ENCODE peak calls at places on chromosomes 12 and 14, in nine cellular contexts. One of them, this sample, is unnamed.

GRCh38 chr12:82651489-82651888 is 35.2 kb upstream of the TMTC2 start:
- DNase-seq in HEK293T: no peak
- DNase-seq in NCI-H2081 treated with DMSO at 0.1 percent for 48 hours: no peak
- DNase-seq in amniotic epithelial cell: no peak
- DNase-seq in adipocyte: no peak
- DNase-seq in T-cell: no peak
- DNase-seq in CD8-positive, alpha-beta T cell: no peak
- DNase-seq in COR-L47: no peak
- DNase-seq in ELR: no peak
- DNase-seq in this sample: no peak

GRCh38 chr12:100031821-100032220 is 47.1 kb upstream of the ANKS1B start:
- DNase-seq in HEK293T: no peak
- DNase-seq in NCI-H2081 treated with DMSO at 0.1 percent for 48 hours: no peak
- DNase-seq in amniotic epithelial cell: no peak
- DNase-seq in adipocyte: peak
- DNase-seq in T-cell: no peak
- DNase-seq in CD8-positive, alpha-beta T cell: no peak
- DNase-seq in COR-L47: no peak
- DNase-seq in ELR: no peak
- DNase-seq in this sample: no peak

GRCh38 chr12:96047621-96048211 is 12.3 kb upstream of the LTA4H start:
- DNase-seq in HEK293T: no peak
- DNase-seq in NCI-H2081 treated with DMSO at 0.1 percent for 48 hours: peak
- DNase-seq in amniotic epithelial cell: peak
- DNase-seq in adipocyte: peak
- DNase-seq in T-cell: no peak
- DNase-seq in CD8-positive, alpha-beta T cell: no peak
- DNase-seq in COR-L47: peak
- DNase-seq in ELR: peak
- DNase-seq in this sample: no peak

GRCh38 chr12:6778571-6779550 is 6.5 kb downstream of the LAG3 start:
- DNase-seq in HEK293T: peak
- DNase-seq in NCI-H2081 treated with DMSO at 0.1 percent for 48 hours: peak
- DNase-seq in amniotic epithelial cell: peak
- DNase-seq in adipocyte: peak
- DNase-seq in T-cell: peak
- DNase-seq in CD8-positive, alpha-beta T cell: peak
- DNase-seq in COR-L47: peak
- DNase-seq in ELR: peak
- DNase-seq in this sample: peak

GRCh38 chr12:93853698-93854478 is 176.7 kb downstream of the CRADD start:
- DNase-seq in HEK293T: no peak
- DNase-seq in NCI-H2081 treated with DMSO at 0.1 percent for 48 hours: no peak
- DNase-seq in amniotic epithelial cell: no peak
- DNase-seq in adipocyte: no peak
- DNase-seq in T-cell: no peak
- DNase-seq in CD8-positive, alpha-beta T cell: no peak
- DNase-seq in COR-L47: no peak
- DNase-seq in ELR: no peak
- DNase-seq in this sample: no peak

GRCh38 chr12:3152892-3153291 is 75.7 kb downstream of the TSPAN9 start:
- DNase-seq in HEK293T: no peak
- DNase-seq in NCI-H2081 treated with DMSO at 0.1 percent for 48 hours: no peak
- DNase-seq in amniotic epithelial cell: no peak
- DNase-seq in adipocyte: no peak
- DNase-seq in T-cell: no peak
- DNase-seq in CD8-positive, alpha-beta T cell: no peak
- DNase-seq in COR-L47: no peak
- DNase-seq in ELR: no peak
- DNase-seq in this sample: no peak

GRCh38 chr12:5587701-5588100 is 155.8 kb downstream of the NTF3 start:
- DNase-seq in HEK293T: no peak
- DNase-seq in NCI-H2081 treated with DMSO at 0.1 percent for 48 hours: no peak
- DNase-seq in amniotic epithelial cell: no peak
- DNase-seq in adipocyte: no peak
- DNase-seq in T-cell: no peak
- DNase-seq in CD8-positive, alpha-beta T cell: no peak
- DNase-seq in COR-L47: no peak
- DNase-seq in ELR: no peak
- DNase-seq in this sample: no peak

GRCh38 chr14:39339003-39339402 is 93.2 kb downstream of the FBXO33 start:
- DNase-seq in HEK293T: peak
- DNase-seq in NCI-H2081 treated with DMSO at 0.1 percent for 48 hours: peak
- DNase-seq in amniotic epithelial cell: peak
- DNase-seq in adipocyte: no peak
- DNase-seq in T-cell: no peak
- DNase-seq in CD8-positive, alpha-beta T cell: no peak
- DNase-seq in COR-L47: peak
- DNase-seq in ELR: no peak
- DNase-seq in this sample: no peak

GRCh38 chr12:52645120-52645761 is 6.8 kb downstream of the KRT2 start:
- DNase-seq in HEK293T: no peak
- DNase-seq in NCI-H2081 treated with DMSO at 0.1 percent for 48 hours: no peak
- DNase-seq in amniotic epithelial cell: no peak
- DNase-seq in adipocyte: no peak
- DNase-seq in T-cell: peak
- DNase-seq in CD8-positive, alpha-beta T cell: peak
- DNase-seq in COR-L47: no peak
- DNase-seq in ELR: no peak
- DNase-seq in this sample: peak

GRCh38 chr12:118360785-118361404 is 11.8 kb downstream of the TAOK3 start:
- DNase-seq in HEK293T: no peak
- DNase-seq in NCI-H2081 treated with DMSO at 0.1 percent for 48 hours: no peak
- DNase-seq in amniotic epithelial cell: peak
- DNase-seq in adipocyte: peak
- DNase-seq in T-cell: no peak
- DNase-seq in CD8-positive, alpha-beta T cell: no peak
- DNase-seq in COR-L47: no peak
- DNase-seq in ELR: peak
- DNase-seq in this sample: no peak

GRCh38 chr12:5773550-5773949 is 171.5 kb downstream of the ANO2 start:
- DNase-seq in HEK293T: no peak
- DNase-seq in NCI-H2081 treated with DMSO at 0.1 percent for 48 hours: no peak
- DNase-seq in amniotic epithelial cell: no peak
- DNase-seq in adipocyte: no peak
- DNase-seq in T-cell: no peak
- DNase-seq in CD8-positive, alpha-beta T cell: no peak
- DNase-seq in COR-L47: no peak
- DNase-seq in ELR: no peak
- DNase-seq in this sample: no peak

GRCh38 chr14:100871234-100872186 is 32.0 kb downstream of the RTL1 start:
- DNase-seq in HEK293T: no peak
- DNase-seq in NCI-H2081 treated with DMSO at 0.1 percent for 48 hours: no peak
- DNase-seq in amniotic epithelial cell: peak
- DNase-seq in adipocyte: no peak
- DNase-seq in T-cell: no peak
- DNase-seq in CD8-positive, alpha-beta T cell: no peak
- DNase-seq in COR-L47: no peak
- DNase-seq in ELR: peak
- DNase-seq in this sample: no peak